ENCODE peak calls at places on chromosome 11, in six cellular contexts. One of them, this sample, is unnamed.

GRCh38 chr11:109747839-109748238 is 325.8 kb downstream of the C11orf87 start:
- DNase-seq in endothelial cell of umbilical vein: no peak
- DNase-seq in HepG2: no peak
- DNase-seq in K562: peak; percentile 46
- DNase-seq in GM12878: no peak
- DNase-seq in A549: no peak
- DNase-seq in this sample: peak; percentile 83

GRCh38 chr11:35962373-35963138 is 18.7 kb downstream of the LDLRAD3 start:
- DNase-seq in K562: no peak
- DNase-seq in A549: no peak
- DNase-seq in endothelial cell of umbilical vein: no peak
- DNase-seq in HepG2: no peak
- DNase-seq in GM12878: no peak
- DNase-seq in this sample: no peak

GRCh38 chr11:130469181-130469580 is 20.7 kb downstream of the ADAMTS15 start:
- DNase-seq in A549: no peak
- DNase-seq in K562: no peak
- DNase-seq in HepG2: no peak
- DNase-seq in GM12878: no peak
- DNase-seq in endothelial cell of umbilical vein: no peak
- DNase-seq in this sample: no peak

GRCh38 chr11:44738791-44739190 is 12.0 kb downstream of the TSPAN18 start:
- DNase-seq in endothelial cell of umbilical vein: no peak
- DNase-seq in GM12878: no peak
- DNase-seq in A549: no peak
- DNase-seq in HepG2: no peak
- DNase-seq in K562: no peak
- DNase-seq in this sample: no peak

GRCh38 chr11:67572747-67573419 is 10.7 kb upstream of the GSTP1 start:
- DNase-seq in HepG2: peak; percentile 69
- DNase-seq in A549: peak; percentile 81
- DNase-seq in K562: peak; percentile 64
- DNase-seq in GM12878: no peak
- DNase-seq in endothelial cell of umbilical vein: peak; percentile 51
- DNase-seq in this sample: peak; percentile 68

GRCh38 chr11:125923012-125923579 is 18.8 kb downstream of the DDX25 start:
- DNase-seq in A549: peak; percentile 71
- DNase-seq in HepG2: peak; percentile 77
- DNase-seq in K562: peak; percentile 71
- DNase-seq in GM12878: peak; percentile 37
- DNase-seq in endothelial cell of umbilical vein: peak; percentile 69
- DNase-seq in this sample: peak; percentile 82

GRCh38 chr11:68012843-68013610 is 2.9 kb downstream of the ALDH3B1 start:
- DNase-seq in HepG2: peak; percentile 96
- DNase-seq in endothelial cell of umbilical vein: no peak
- DNase-seq in GM12878: no peak
- DNase-seq in K562: no peak
- DNase-seq in A549: peak; percentile 98
- DNase-seq in this sample: no peak

GRCh38 chr11:117686711-117687110 is 110.3 kb downstream of the DSCAML1 start:
- DNase-seq in endothelial cell of umbilical vein: no peak
- DNase-seq in K562: no peak
- DNase-seq in A549: no peak
- DNase-seq in GM12878: no peak
- DNase-seq in HepG2: no peak
- DNase-seq in this sample: no peak

GRCh38 chr11:69149646-69150045 is 6.1 kb upstream of the SMIM38 start:
- DNase-seq in K562: no peak
- DNase-seq in HepG2: no peak
- DNase-seq in endothelial cell of umbilical vein: no peak
- DNase-seq in A549: no peak
- DNase-seq in GM12878: no peak
- DNase-seq in this sample: no peak

GRCh38 chr11:83449338-83449913 is 163.3 kb upstream of the CCDC90B start:
- DNase-seq in HepG2: no peak
- DNase-seq in endothelial cell of umbilical vein: no peak
- DNase-seq in GM12878: no peak
- DNase-seq in K562: no peak
- DNase-seq in A549: no peak
- DNase-seq in this sample: no peak

GRCh38 chr11:45606514-45607024 is 58.9 kb downstream of the CHST1 start:
- DNase-seq in GM12878: no peak
- DNase-seq in HepG2: no peak
- DNase-seq in endothelial cell of umbilical vein: no peak
- DNase-seq in A549: no peak
- DNase-seq in K562: no peak
- DNase-seq in this sample: no peak

GRCh38 chr11:59206635-59207034 is 6.1 kb downstream of the MPEG1 start:
- DNase-seq in HepG2: peak; percentile 42
- DNase-seq in endothelial cell of umbilical vein: peak; percentile 41
- DNase-seq in A549: peak; percentile 50
- DNase-seq in K562: peak; percentile 30
- DNase-seq in GM12878: no peak
- DNase-seq in this sample: peak; percentile 45

GRCh38 chr11:58513747-58514367 is 6.0 kb upstream of the OR5B21 start:
- DNase-seq in K562: peak; percentile 52
- DNase-seq in GM12878: no peak
- DNase-seq in HepG2: peak; percentile 51
- DNase-seq in A549: peak; percentile 75
- DNase-seq in endothelial cell of umbilical vein: peak; percentile 73
- DNase-seq in this sample: peak; percentile 69

GRCh38 chr11:70707821-70708220 is 309.5 kb downstream of the CTTN start:
- DNase-seq in endothelial cell of umbilical vein: no peak
- DNase-seq in HepG2: no peak
- DNase-seq in K562: no peak
- DNase-seq in GM12878: no peak
- DNase-seq in A549: no peak
- DNase-seq in this sample: no peak

GRCh38 chr11:8382436-8383053 is 118.9 kb upstream of the LMO1 start:
- DNase-seq in K562: no peak
- DNase-seq in A549: no peak
- DNase-seq in HepG2: no peak
- DNase-seq in GM12878: no peak
- DNase-seq in endothelial cell of umbilical vein: no peak
- DNase-seq in this sample: no peak

GRCh38 chr11:95443386-95443785 is 212.4 kb upstream of the SESN3 start:
- DNase-seq in endothelial cell of umbilical vein: no peak
- DNase-seq in HepG2: peak; percentile 5
- DNase-seq in A549: peak; percentile 1
- DNase-seq in K562: peak; percentile 21
- DNase-seq in GM12878: peak; percentile 48
- DNase-seq in this sample: peak; percentile 23

GRCh38 chr11:2562181-2562581 is 117.4 kb downstream of the KCNQ1 start:
- DNase-seq in K562: no peak
- DNase-seq in A549: no peak
- DNase-seq in GM12878: no peak
- DNase-seq in endothelial cell of umbilical vein: no peak
- DNase-seq in HepG2: peak; percentile 76
- DNase-seq in this sample: no peak

GRCh38 chr11:8228206-8228605 is 35.5 kb downstream of the LMO1 start:
- DNase-seq in HepG2: no peak
- DNase-seq in A549: no peak
- DNase-seq in GM12878: no peak
- DNase-seq in K562: no peak
- DNase-seq in endothelial cell of umbilical vein: no peak
- DNase-seq in this sample: no peak

GRCh38 chr11:92838655-92839334 is 130.7 kb upstream of the MTNR1B start:
- DNase-seq in A549: no peak
- DNase-seq in HepG2: no peak
- DNase-seq in K562: no peak
- DNase-seq in endothelial cell of umbilical vein: no peak
- DNase-seq in GM12878: no peak
- DNase-seq in this sample: no peak

GRCh38 chr11:111975076-111975806 is 38.1 kb downstream of the DIXDC1 start:
- DNase-seq in K562: no peak
- DNase-seq in A549: peak; percentile 4
- DNase-seq in endothelial cell of umbilical vein: peak; percentile 88
- DNase-seq in GM12878: no peak
- DNase-seq in HepG2: no peak
- DNase-seq in this sample: peak; percentile 6

GRCh38 chr11:10845589-10845988 is 12.3 kb downstream of the ZBED5 start:
- DNase-seq in endothelial cell of umbilical vein: no peak
- DNase-seq in GM12878: no peak
- DNase-seq in HepG2: no peak
- DNase-seq in K562: no peak
- DNase-seq in A549: no peak
- DNase-seq in this sample: no peak

GRCh38 chr11:123054301-123055065 is 7.5 kb downstream of the HSPA8 start:
- DNase-seq in endothelial cell of umbilical vein: peak; percentile 68
- DNase-seq in A549: peak; percentile 70
- DNase-seq in HepG2: peak; percentile 70
- DNase-seq in GM12878: no peak
- DNase-seq in K562: peak; percentile 72
- DNase-seq in this sample: peak; percentile 88

DNA sequence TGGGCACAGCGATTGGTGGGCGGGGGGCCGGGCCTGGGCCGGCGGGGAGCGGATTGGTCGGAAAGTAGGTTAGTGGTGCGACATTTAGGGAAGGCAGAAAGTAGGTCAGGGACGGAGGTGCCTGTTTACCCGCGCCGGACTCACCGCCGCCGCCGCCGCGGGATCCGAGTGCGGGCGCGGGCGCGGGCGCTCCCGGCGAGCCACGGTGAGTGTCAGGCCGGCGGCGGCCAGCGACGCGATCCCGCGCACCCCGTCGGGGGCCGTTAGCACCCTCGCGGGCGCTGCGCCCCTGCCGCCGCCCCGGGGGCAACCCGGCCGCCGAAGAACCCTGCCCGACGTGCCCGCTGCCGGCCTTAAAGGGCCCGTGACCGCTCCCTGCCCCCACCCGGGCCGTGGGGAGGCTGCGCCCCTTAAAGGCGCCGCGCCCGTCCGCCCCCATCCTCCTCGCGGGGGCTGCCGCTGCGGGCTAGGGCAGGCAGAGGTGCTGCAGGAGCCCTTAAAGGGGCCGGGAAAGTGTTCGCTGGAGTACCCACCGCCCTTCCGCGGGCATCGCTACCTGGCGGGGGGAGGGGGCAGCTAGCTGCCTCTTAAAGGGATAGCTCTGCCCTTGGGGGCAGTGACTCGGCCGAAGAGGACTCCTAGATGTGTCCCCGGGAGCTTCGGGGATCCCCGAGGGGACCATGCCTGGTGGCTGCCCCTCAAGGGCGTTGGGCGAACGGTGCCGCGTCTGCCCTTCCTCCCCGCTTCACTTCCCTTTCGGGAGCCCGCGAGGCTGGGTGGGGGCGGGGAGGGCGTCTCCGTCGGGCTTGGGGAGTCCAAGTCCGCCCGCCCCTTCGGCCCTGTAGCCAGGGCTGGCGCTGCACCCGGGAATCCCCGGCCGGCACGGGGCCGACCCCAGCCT is at the start of gene BMAL1:
- DNase-seq in endothelial cell of umbilical vein: no peak
- DNase-seq in HepG2: no peak
- DNase-seq in K562: no peak
- DNase-seq in A549: no peak
- DNase-seq in GM12878: no peak
- DNase-seq in this sample: peak; percentile 26
- TF ChIP-seq POLR2A in endothelial cell of umbilical vein: no peak
- TF ChIP-seq POLR2A in HepG2: no peak
- TF ChIP-seq POLR2A in K562: no peak
- TF ChIP-seq POLR2A in A549: peak; percentile 17
- TF ChIP-seq POLR2A in GM12878: peak; percentile 71
- TF ChIP-seq POLR2A in this sample: no peak

GRCh38 chr11:63622318-63622717 is 8.1 kb upstream of the PLAAT3 start:
- DNase-seq in HepG2: peak; percentile 33
- DNase-seq in GM12878: no peak
- DNase-seq in A549: peak; percentile 51
- DNase-seq in endothelial cell of umbilical vein: no peak
- DNase-seq in K562: no peak
- DNase-seq in this sample: no peak

GRCh38 chr11:63623513-63624140 is 9.4 kb upstream of the PLAAT3 start:
- DNase-seq in GM12878: no peak
- DNase-seq in endothelial cell of umbilical vein: no peak
- DNase-seq in K562: no peak
- DNase-seq in HepG2: no peak
- DNase-seq in A549: no peak
- DNase-seq in this sample: no peak

GRCh38 chr11:63616953-63617352 is 2.7 kb upstream of the PLAAT3 start:
- DNase-seq in K562: no peak
- DNase-seq in A549: no peak
- DNase-seq in HepG2: no peak
- DNase-seq in GM12878: no peak
- DNase-seq in endothelial cell of umbilical vein: no peak
- DNase-seq in this sample: no peak

GRCh38 chr11:63619967-63620366 is 5.7 kb upstream of the PLAAT3 start:
- DNase-seq in GM12878: no peak
- DNase-seq in HepG2: no peak
- DNase-seq in endothelial cell of umbilical vein: no peak
- DNase-seq in K562: no peak
- DNase-seq in A549: no peak
- DNase-seq in this sample: no peak

GRCh38 chr11:63620928-63621539 is 6.8 kb upstream of the PLAAT3 start:
- DNase-seq in endothelial cell of umbilical vein: no peak
- DNase-seq in HepG2: no peak
- DNase-seq in A549: no peak
- DNase-seq in GM12878: no peak
- DNase-seq in K562: no peak
- DNase-seq in this sample: peak; percentile 84
- TF ChIP-seq MYC in endothelial cell of umbilical vein: no peak
- TF ChIP-seq MYC in HepG2: no peak
- TF ChIP-seq MYC in A549: no peak
- TF ChIP-seq MYC in GM12878: no peak
- TF ChIP-seq MYC in K562: no peak
- TF ChIP-seq MYC in this sample: no peak

DNA sequence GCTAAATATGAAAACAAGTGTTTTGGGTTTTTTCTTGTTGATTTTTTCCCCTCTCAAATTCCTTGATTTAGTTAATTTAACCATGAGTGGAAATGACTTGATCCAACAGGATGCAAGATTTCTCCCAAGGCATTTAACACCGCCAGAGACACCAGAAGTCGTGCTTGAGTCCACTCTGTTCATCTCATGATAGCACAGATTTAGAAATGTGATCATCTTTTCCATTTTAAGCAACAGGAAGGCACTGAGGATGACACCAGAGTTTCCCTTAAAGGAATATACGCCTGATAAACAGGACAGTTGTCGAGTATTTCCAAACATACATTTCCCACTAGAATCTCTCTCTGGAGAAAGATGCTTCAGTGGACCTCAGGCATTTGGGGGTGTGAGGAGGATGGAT is 318.7 kb downstream of the CADM1 start:
- DNase-seq in endothelial cell of umbilical vein: no peak
- DNase-seq in GM12878: no peak
- DNase-seq in A549: no peak
- DNase-seq in HepG2: no peak
- DNase-seq in K562: no peak
- DNase-seq in this sample: no peak
- TF ChIP-seq POLR2A in endothelial cell of umbilical vein: no peak
- TF ChIP-seq POLR2A in GM12878: no peak
- TF ChIP-seq POLR2A in A549: no peak
- TF ChIP-seq POLR2A in HepG2: no peak
- TF ChIP-seq POLR2A in K562: no peak
- TF ChIP-seq POLR2A in this sample: no peak

DNA sequence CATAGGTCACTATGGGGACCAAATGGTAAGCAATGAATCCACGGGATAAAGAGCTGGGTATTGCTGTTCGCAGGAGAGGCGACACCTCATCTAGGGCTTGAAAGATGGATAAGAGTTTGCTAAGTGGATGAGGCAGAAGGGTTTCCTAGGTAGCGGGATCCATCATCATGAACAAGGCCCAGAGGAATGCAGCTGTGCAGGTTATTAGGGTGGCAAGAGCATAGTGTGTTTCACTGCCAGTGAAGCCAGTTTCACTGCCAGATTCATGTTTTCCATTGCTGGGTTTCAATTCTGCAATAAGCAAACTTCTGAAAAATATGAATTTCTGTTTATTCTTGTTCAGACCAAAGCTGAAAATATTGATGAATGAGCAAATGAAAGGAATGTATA is 27.2 kb downstream of the WEE1 start:
- DNase-seq in K562: no peak
- DNase-seq in A549: no peak
- DNase-seq in GM12878: peak; percentile 63
- DNase-seq in HepG2: no peak
- DNase-seq in endothelial cell of umbilical vein: no peak
- DNase-seq in this sample: no peak
- TF ChIP-seq MYC in K562: no peak
- TF ChIP-seq MYC in A549: no peak
- TF ChIP-seq MYC in GM12878: no peak
- TF ChIP-seq MYC in HepG2: no peak
- TF ChIP-seq MYC in endothelial cell of umbilical vein: no peak
- TF ChIP-seq MYC in this sample: no peak